ENCODE peak calls at places on chromosomes 7 and 10, in six cellular contexts. G is stomach, U is adrenal gland, Q is heart right ventricle, O is H9, M is fibroblast of lung. S is an unnamed sample. For H3K9me3, the result is how much of the 10 kb centered on the place peaks cover.

GRCh38 chr10:50557130-50557682 is 66.5 kb downstream of the SGMS1 start:
- DNase-seq in G (no peak), U (no peak), Q (no peak), O (no peak), M (no peak), S (no peak)

GRCh38 chr10:6072215-6072941 is 10.2 kb upstream of the IL2RA start:
- DNase-seq in G (no peak), U (no peak), Q (no peak), O (no peak), M (no peak), S (no peak)

GRCh38 chr7:95794917-95795515 is 22.7 kb downstream of the DYNC1I1 start:
- DNase-seq in G (no peak), U (peak), Q (no peak), O (peak), M (peak), S (no peak)

GRCh38 chr7:96080021-96080420 is 241.9 kb downstream of the SLC25A13 start:
- DNase-seq in G (no peak), U (no peak), Q (no peak), O (no peak), M (peak), S (no peak)

GRCh38 chr7:127751723-127752448 is 99.9 kb downstream of the SND1 start:
- DNase-seq in G (peak), U (peak), Q (no peak), O (no peak), M (peak), S (peak)

GRCh38 chr10:119821172-119821571 is 51.5 kb downstream of the MCMBP start:
- DNase-seq in G (no peak), U (no peak), Q (no peak), O (no peak), M (peak), S (no peak)

GRCh38 chr7:116967254-116967922 is 14.1 kb downstream of the ST7 start:
- DNase-seq in G (no peak), U (no peak), Q (no peak), O (no peak), M (no peak), S (no peak)

GRCh38 chr7:78433421-78433820 is 634.8 kb downstream of the PHTF2 start:
- DNase-seq in G (no peak), U (no peak), Q (no peak), O (no peak), M (peak), S (no peak)

GRCh38 chr10:22631646-22632278 is 82.6 kb downstream of the PIP4K2A start:
- DNase-seq in G (no peak), U (peak), Q (no peak), O (no peak), M (no peak), S (no peak)

GRCh38 chr10:21488246-21488953 is 37.1 kb downstream of the SKIDA1 start:
- DNase-seq in G (no peak), U (no peak), Q (no peak), O (no peak), M (peak), S (no peak)

GRCh38 chr10:11320809-11321520 is 290.5 kb downstream of the USP6NL start:
- DNase-seq in G (no peak), U (no peak), Q (no peak), O (no peak), M (no peak), S (no peak)

GRCh38 chr10:66349726-66350125 is 576.1 kb upstream of the LRRTM3 start:
- DNase-seq in G (no peak), U (no peak), Q (no peak), O (no peak), M (peak), S (no peak)

GRCh38 chr7:126700807-126701604 is 551.7 kb downstream of the GRM8 start:
- DNase-seq in G (no peak), U (peak), Q (no peak), O (peak), M (peak), S (peak)

GRCh38 chr7:73520673-73521635 is 1.1 kb downstream of the BAZ1B start:
- DNase-seq in G (no peak), U (peak), Q (no peak), O (no peak), M (peak), S (no peak)

GRCh38 chr7:23226841-23227450 is 19.6 kb upstream of the GPNMB start:
- DNase-seq in G (no peak), U (no peak), Q (no peak), O (no peak), M (no peak), S (no peak)

GRCh38 chr7:127349881-127350280 is 42.6 kb downstream of the ZNF800 start:
- DNase-seq in G (no peak), U (no peak), Q (no peak), O (no peak), M (no peak), S (no peak)

GRCh38 chr7:105581066-105581811 is at the start of gene EFCAB10:
- DNase-seq in G (peak), U (peak), Q (peak), O (peak), M (peak), S (peak)

GRCh38 chr10:112532053-112532658 is 85.1 kb downstream of the VTI1A start:
- DNase-seq in G (no peak), U (no peak), Q (no peak), O (no peak), M (peak), S (no peak)

GRCh38 chr7:3194501-3195141 is 106.4 kb upstream of the SDK1 start:
- DNase-seq in G (no peak), U (no peak), Q (no peak), O (peak), M (peak), S (no peak)

GRCh38 chr10:33571616-33572015 is 237.1 kb upstream of the NRP1 start:
- DNase-seq in G (no peak), U (no peak), Q (no peak), O (no peak), M (no peak), S (no peak)

GRCh38 chr10:73923935-73924598 is 13.1 kb downstream of the PLAU start:
- DNase-seq in G (no peak), U (no peak), Q (no peak), O (no peak), M (no peak), S (no peak)

GRCh38 chr7:80137410-80137809 is 2.8 kb downstream of the GNAI1 start:
- DNase-seq in G (no peak), U (no peak), Q (no peak), O (no peak), M (no peak), S (no peak)

GRCh38 chr7:44063547-44063893 is 1.8 kb downstream of the PGAM2 start:
- DNase-seq in G (no peak), U (no peak), Q (no peak), O (no peak), M (no peak), S (peak)

GRCh38 chr7:125651823-125652528 is 722.4 kb upstream of the POT1 start:
- DNase-seq in G (no peak), U (no peak), Q (no peak), O (peak), M (no peak), S (no peak)

DNA sequence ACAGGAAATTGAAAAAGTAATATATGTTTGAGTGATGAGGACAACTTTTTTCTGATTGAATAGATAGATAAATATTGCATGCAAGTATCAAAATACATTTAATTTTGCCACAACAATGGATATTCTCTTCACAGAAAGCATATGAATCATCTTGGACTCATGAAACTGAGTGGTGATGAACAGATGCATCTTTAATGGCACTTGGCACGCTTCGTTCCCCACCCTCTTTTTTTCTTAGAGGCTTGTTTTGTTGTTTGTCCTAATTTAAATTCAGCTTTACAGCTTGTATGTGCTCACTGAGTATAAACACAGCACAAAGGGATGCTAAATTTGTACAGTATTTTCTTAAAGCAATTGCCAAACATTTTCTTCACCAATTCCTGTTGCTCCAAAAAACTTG is 145.0 kb upstream of the YAE1 start:
- DNase-seq in G (no peak), U (no peak), Q (no peak), O (no peak), M (no peak), S (no peak)
- H3K9me3 ChIP-seq in G (under half), U (under half), Q (under half), O (under half), M (under half), S (under half)

GRCh38 chr10:87867453-87867852 is 4.0 kb downstream of the PTEN start:
- DNase-seq in G (no peak), U (no peak), Q (no peak), O (no peak), M (no peak), S (no peak)
- H3K9me3 ChIP-seq in G (under half), U (under half), Q (under half), O (under half), M (under half), S (under half)

GRCh38 chr7:14018751-14019150 is 29.3 kb upstream of the ETV1 start:
- DNase-seq in G (no peak), U (no peak), Q (no peak), O (no peak), M (no peak), S (no peak)
- H3K9me3 ChIP-seq in G (under half), U (under half), Q (under half), O (under half), M (under half), S (under half)

GRCh38 chr10:128879030-128879429 is 588.0 kb upstream of the MGMT start:
- DNase-seq in G (no peak), U (no peak), Q (no peak), O (no peak), M (no peak), S (no peak)

GRCh38 chr10:128877936-128878335 is 589.1 kb upstream of the MGMT start:
- DNase-seq in G (no peak), U (no peak), Q (no peak), O (no peak), M (no peak), S (no peak)

GRCh38 chr10:128879441-128880175 is 587.4 kb upstream of the MGMT start:
- DNase-seq in G (no peak), U (no peak), Q (no peak), O (no peak), M (no peak), S (no peak)

GRCh38 chr10:128881086-128881485 is 586.0 kb upstream of the MGMT start:
- DNase-seq in G (no peak), U (no peak), Q (no peak), O (no peak), M (no peak), S (no peak)

GRCh38 chr10:128880221-128880620 is 586.8 kb upstream of the MGMT start:
- DNase-seq in G (no peak), U (no peak), Q (no peak), O (no peak), M (no peak), S (no peak)
- H3K9me3 ChIP-seq in G (under half), U (under half), Q (under half), O (under half), M (under half), S (under half)